ENCODE peak calls at places on chromosomes 2 and 18, in six cellular contexts. One of them, this sample, is unnamed.

GRCh38 chr2:74072542-74072941 is 75.2 kb downstream of the BOLA3 start:
- DNase-seq in body of pancreas: no peak
- DNase-seq in PC-9: no peak
- DNase-seq in AG08395: no peak
- DNase-seq in Calu3: no peak
- DNase-seq in germinal center: no peak
- DNase-seq in this sample: no peak

GRCh38 chr18:8882632-8883408 is 177.5 kb downstream of the MTCL1 start:
- DNase-seq in body of pancreas: no peak
- DNase-seq in PC-9: no peak
- DNase-seq in AG08395: no peak
- DNase-seq in Calu3: peak
- DNase-seq in germinal center: no peak
- DNase-seq in this sample: no peak

GRCh38 chr18:54852780-54853675 is 24.8 kb downstream of the RAB27B start:
- DNase-seq in body of pancreas: no peak
- DNase-seq in PC-9: no peak
- DNase-seq in AG08395: no peak
- DNase-seq in Calu3: no peak
- DNase-seq in germinal center: no peak
- DNase-seq in this sample: no peak

GRCh38 chr2:6011871-6012380 is 319.7 kb downstream of the SOX11 start:
- DNase-seq in body of pancreas: no peak
- DNase-seq in PC-9: no peak
- DNase-seq in AG08395: no peak
- DNase-seq in Calu3: no peak
- DNase-seq in germinal center: no peak
- DNase-seq in this sample: no peak

GRCh38 chr2:227703280-227703732 is 14.5 kb downstream of the SLC19A3 start:
- DNase-seq in body of pancreas: no peak
- DNase-seq in PC-9: peak
- DNase-seq in AG08395: peak
- DNase-seq in Calu3: peak
- DNase-seq in germinal center: no peak
- DNase-seq in this sample: no peak

GRCh38 chr2:53969285-53970094 is 1.3 kb downstream of the PSME4 start:
- DNase-seq in body of pancreas: no peak
- DNase-seq in PC-9: no peak
- DNase-seq in AG08395: peak
- DNase-seq in Calu3: peak
- DNase-seq in germinal center: no peak
- DNase-seq in this sample: peak

GRCh38 chr2:96083064-96083889 is 33.1 kb downstream of the ADRA2B start:
- DNase-seq in body of pancreas: no peak
- DNase-seq in PC-9: no peak
- DNase-seq in AG08395: no peak
- DNase-seq in Calu3: no peak
- DNase-seq in germinal center: no peak
- DNase-seq in this sample: no peak

GRCh38 chr2:127096280-127096679 is 10.7 kb downstream of the BIN1 start:
- DNase-seq in body of pancreas: no peak
- DNase-seq in PC-9: no peak
- DNase-seq in AG08395: no peak
- DNase-seq in Calu3: no peak
- DNase-seq in germinal center: no peak
- DNase-seq in this sample: no peak

GRCh38 chr2:132489150-132489549 is 72.5 kb downstream of the GPR39 start:
- DNase-seq in body of pancreas: no peak
- DNase-seq in PC-9: no peak
- DNase-seq in AG08395: peak
- DNase-seq in Calu3: no peak
- DNase-seq in germinal center: no peak
- DNase-seq in this sample: no peak

GRCh38 chr2:7774481-7774880 is 857.3 kb downstream of the RNF144A start:
- DNase-seq in body of pancreas: no peak
- DNase-seq in PC-9: no peak
- DNase-seq in AG08395: no peak
- DNase-seq in Calu3: no peak
- DNase-seq in germinal center: no peak
- DNase-seq in this sample: no peak

GRCh38 chr18:6249788-6250187 is 164.9 kb downstream of the L3MBTL4 start:
- DNase-seq in body of pancreas: peak
- DNase-seq in PC-9: no peak
- DNase-seq in AG08395: no peak
- DNase-seq in Calu3: no peak
- DNase-seq in germinal center: no peak
- DNase-seq in this sample: no peak

GRCh38 chr2:101474752-101475384 is at the start of gene RFX8:
- DNase-seq in body of pancreas: no peak
- DNase-seq in PC-9: no peak
- DNase-seq in AG08395: peak
- DNase-seq in Calu3: no peak
- DNase-seq in germinal center: peak
- DNase-seq in this sample: peak

GRCh38 chr2:235432741-235433520 is 60.9 kb upstream of the AGAP1 start:
- DNase-seq in body of pancreas: no peak
- DNase-seq in PC-9: no peak
- DNase-seq in AG08395: no peak
- DNase-seq in Calu3: no peak
- DNase-seq in germinal center: no peak
- DNase-seq in this sample: no peak

GRCh38 chr2:237190958-237191692 is 105.4 kb downstream of the COPS8 start:
- DNase-seq in body of pancreas: no peak
- DNase-seq in PC-9: no peak
- DNase-seq in AG08395: no peak
- DNase-seq in Calu3: no peak
- DNase-seq in germinal center: no peak
- DNase-seq in this sample: no peak

GRCh38 chr2:62412347-62412742 is 93.7 kb downstream of the TMEM17 start:
- DNase-seq in body of pancreas: no peak
- DNase-seq in PC-9: no peak
- DNase-seq in AG08395: no peak
- DNase-seq in Calu3: no peak
- DNase-seq in germinal center: no peak
- DNase-seq in this sample: no peak

GRCh38 chr2:16561251-16561650 is 104.4 kb downstream of the CYRIA start:
- DNase-seq in body of pancreas: no peak
- DNase-seq in PC-9: no peak
- DNase-seq in AG08395: no peak
- DNase-seq in Calu3: no peak
- DNase-seq in germinal center: no peak
- DNase-seq in this sample: no peak

GRCh38 chr2:231900975-231901374 is 25.2 kb downstream of the NPPC start:
- DNase-seq in body of pancreas: no peak
- DNase-seq in PC-9: no peak
- DNase-seq in AG08395: no peak
- DNase-seq in Calu3: no peak
- DNase-seq in germinal center: no peak
- DNase-seq in this sample: no peak

This sample was measured in stromal cell of bone marrow.